ENCODE peak calls at places on chromosomes 3 and 15, in four cellular contexts. X is GM12878, G is HepG2, W is K562. H is an unnamed sample.

GRCh38 chr15:43912991-43913927 is 86.5 kb downstream of the WDR76 start:
- DNase-seq in G (peak; percentile 46), X (no peak), W (no peak), H (no peak)

GRCh38 chr3:87077354-87077753 is 86.4 kb upstream of the VGLL3 start:
- DNase-seq in G (no peak), W (no peak), X (no peak), H (no peak)

GRCh38 chr3:76500746-76501275 is 539.1 kb upstream of the ROBO2 start:
- DNase-seq in X (no peak), W (no peak), G (no peak), H (no peak)

GRCh38 chr3:45001738-45002137 is 24.4 kb upstream of the CLEC3B start:
- DNase-seq in X (no peak), G (no peak), W (no peak), H (no peak)

GRCh38 chr3:1870738-1871137 is 227.9 kb upstream of the CNTN4 start:
- DNase-seq in X (no peak), G (no peak), W (no peak), H (no peak)

GRCh38 chr3:172939651-172940293 is 189.2 kb downstream of the ECT2 start:
- DNase-seq in X (no peak), G (no peak), W (peak; percentile 11), H (no peak)

GRCh38 chr15:72562878-72563277 is 88.7 kb downstream of the ARIH1 start:
- DNase-seq in W (no peak), X (no peak), G (no peak), H (no peak)

GRCh38 chr3:111605016-111605415 is 9.9 kb upstream of the ZBED2 start:
- DNase-seq in X (no peak), W (no peak), G (no peak), H (no peak)

GRCh38 chr15:101431748-101432147 is 57.8 kb downstream of the PCSK6 start:
- DNase-seq in G (no peak), W (no peak), X (no peak), H (no peak)
- TF ChIP-seq ETV6 in G (no peak), W (no peak), X (no peak), H (no peak)

DNA sequence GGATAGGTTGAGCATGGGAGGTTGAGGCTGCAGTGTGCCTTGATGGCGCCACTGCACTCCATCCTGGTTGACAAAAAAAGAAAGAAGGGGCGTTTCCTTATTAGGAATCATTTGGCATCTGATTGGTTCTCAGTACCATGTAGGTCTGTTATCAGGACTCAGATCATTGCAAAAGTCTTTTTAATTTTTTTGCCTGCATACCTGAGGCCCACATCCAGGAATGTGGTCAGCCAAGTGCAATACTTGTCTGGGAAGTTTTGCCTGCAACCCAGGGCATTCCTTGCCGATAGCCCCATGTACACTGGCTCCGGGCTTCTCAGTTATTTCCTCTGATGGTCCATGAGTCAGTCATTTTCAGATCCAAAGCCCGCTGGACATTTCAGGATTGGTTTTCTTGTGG is 50.1 kb upstream of the CRTC3 start:
- DNase-seq in X (no peak), W (no peak), G (no peak), H (no peak)
- TF ChIP-seq ETV6 in X (no peak), W (no peak), G (no peak), H (no peak)

DNA sequence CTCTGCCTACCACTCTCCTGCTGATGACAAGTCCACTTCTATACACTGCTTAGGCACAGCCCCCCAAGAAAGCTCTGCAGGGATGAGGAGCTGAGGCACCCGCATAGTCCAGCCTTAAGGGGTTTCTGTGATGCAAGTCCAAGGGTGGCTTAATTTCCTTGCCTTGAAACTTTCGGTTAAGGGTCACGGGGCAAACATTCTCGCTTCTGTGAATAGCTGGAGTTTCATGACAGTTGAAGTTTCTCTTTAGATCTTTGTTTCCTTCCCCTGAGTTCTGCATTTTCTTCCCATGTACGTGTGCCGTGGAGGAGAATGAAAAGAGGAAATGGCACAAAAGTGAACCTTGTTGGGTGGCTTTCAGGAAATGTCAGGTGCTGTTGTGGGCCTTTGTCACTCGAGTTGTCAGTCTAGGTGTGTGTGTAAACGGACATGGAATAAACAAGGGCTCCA is 7.0 kb downstream of the GPR160 start:
- DNase-seq in X (peak; percentile 91), W (no peak), G (no peak), H (no peak)
- TF ChIP-seq ETV6 in X (no peak), W (no peak), G (no peak), H (no peak)

DNA sequence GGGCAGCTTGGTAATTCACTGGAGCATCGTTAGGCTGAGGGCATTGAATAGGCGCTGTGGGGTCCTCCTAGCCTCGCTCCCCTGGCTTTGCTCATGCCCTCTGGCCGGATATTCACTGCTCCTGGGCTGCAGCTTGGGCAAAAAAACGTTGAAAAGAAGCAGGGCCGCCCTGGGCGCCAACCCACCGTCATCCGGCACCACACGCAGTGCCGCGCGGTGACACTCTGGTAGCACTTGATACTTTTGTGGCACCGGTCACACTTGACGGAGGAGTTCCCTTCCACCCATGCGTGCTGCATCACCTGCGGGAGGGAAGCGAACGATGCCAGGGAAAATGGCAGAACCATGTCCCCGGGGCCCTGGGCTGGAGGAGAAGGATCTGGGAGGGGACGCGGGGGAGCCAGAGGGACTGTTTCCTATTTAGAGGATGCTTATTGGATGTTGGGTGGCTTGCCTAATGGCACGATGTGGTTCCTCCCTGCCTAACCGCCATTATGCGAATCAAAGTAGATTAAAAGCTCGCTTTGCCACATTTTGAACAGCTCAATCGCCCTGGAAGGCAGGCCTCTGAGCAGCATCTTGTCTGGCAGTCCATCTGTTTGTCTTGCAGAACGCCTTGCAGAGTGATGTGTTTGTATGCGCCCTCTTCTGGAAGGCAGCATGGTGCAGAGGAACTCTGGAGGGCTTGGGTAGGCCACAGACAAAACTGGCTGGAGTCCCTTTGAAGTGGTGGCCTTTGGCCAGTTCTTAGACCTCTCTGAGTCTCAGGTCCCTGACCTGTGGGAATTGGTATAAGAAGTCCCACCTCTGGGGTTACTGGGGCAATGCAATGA is 93.2 kb downstream of the DGKG start:
- DNase-seq in W (peak; percentile 33), G (peak; percentile 34), X (no peak), H (peak; percentile 42)
- TF ChIP-seq ETV6 in W (no peak), G (no peak), X (no peak), H (no peak)

DNA sequence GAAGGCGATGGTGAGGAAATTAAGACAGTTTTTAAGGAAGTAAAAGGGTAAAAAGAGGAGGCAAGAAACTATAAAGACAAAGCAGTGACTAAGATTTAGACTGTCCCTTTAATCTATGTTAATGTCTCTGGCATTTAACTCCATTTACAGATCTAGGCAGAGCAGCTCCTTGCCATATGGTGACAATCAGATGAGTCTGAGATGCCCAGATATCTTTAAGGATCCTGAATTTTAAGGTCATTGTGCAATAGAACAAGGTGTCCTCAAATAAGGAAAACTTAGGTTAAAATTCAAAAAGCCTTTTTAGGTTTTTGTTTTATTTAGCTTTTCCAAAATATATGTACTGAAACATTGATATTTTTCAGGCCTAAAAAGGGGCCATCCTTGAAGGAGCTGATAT is 24.1 kb downstream of the RASGRP1 start:
- DNase-seq in X (no peak), W (no peak), G (no peak), H (no peak)
- TF ChIP-seq ETV6 in X (no peak), W (no peak), G (no peak), H (no peak)

GRCh38 chr3:10300087-10300486 is 7.3 kb upstream of the GHRL start:
- DNase-seq in W (no peak), G (no peak), X (no peak), H (no peak)

GRCh38 chr3:10303785-10304184 is 11.0 kb upstream of the GHRL start:
- DNase-seq in X (no peak), W (no peak), G (no peak), H (no peak)

GRCh38 chr3:10299679-10300078 is 6.9 kb upstream of the GHRL start:
- DNase-seq in W (no peak), G (no peak), X (no peak), H (no peak)

GRCh38 chr3:10303105-10303504 is 10.4 kb upstream of the GHRL start:
- DNase-seq in G (no peak), W (no peak), X (no peak), H (no peak)

GRCh38 chr3:10299175-10299574 is 6.4 kb upstream of the GHRL start:
- DNase-seq in G (no peak), W (no peak), X (no peak), H (no peak)
- TF ChIP-seq ETV6 in G (no peak), W (no peak), X (no peak), H (no peak)

GRCh38 chr3:130480736-130481135 is 36.2 kb upstream of the COL6A6 start:
- DNase-seq in W (peak; percentile 11), G (no peak), X (no peak), H (peak; percentile 53)
- TF ChIP-seq ETV6 in W (no peak), G (no peak), X (no peak), H (no peak)

GRCh38 chr3:127984241-127984975 is 67.8 kb upstream of the SEC61A1 start:
- DNase-seq in W (no peak), X (no peak), G (no peak), H (no peak)
- TF ChIP-seq ETV6 in W (no peak), X (no peak), G (no peak), H (no peak)

GRCh38 chr15:60838206-60838605 is 359.3 kb upstream of the ICE2 start:
- DNase-seq in G (no peak), X (no peak), W (no peak), H (no peak)

GRCh38 chr15:60835000-60835399 is 356.1 kb upstream of the ICE2 start:
- DNase-seq in X (no peak), W (no peak), G (no peak), H (no peak)

GRCh38 chr15:60831540-60831939 is 352.6 kb upstream of the ICE2 start:
- DNase-seq in G (no peak), X (no peak), W (no peak), H (no peak)

GRCh38 chr15:60840306-60840702 is 361.4 kb upstream of the ICE2 start:
- DNase-seq in W (no peak), X (no peak), G (no peak), H (no peak)

GRCh38 chr15:60835974-60836373 is 357.0 kb upstream of the ICE2 start:
- DNase-seq in W (no peak), G (no peak), X (no peak), H (no peak)
- TF ChIP-seq ETV6 in W (no peak), G (no peak), X (no peak), H (no peak)